ENCODE peak calls at places on chromosomes 2 and 18, in seven cellular contexts. One of them, this sample, is unnamed.

GRCh38 chr2:20371656-20372055 is 21.0 kb upstream of the PUM2 start:
- DNase-seq in EH: peak; percentile 46
- DNase-seq in GM23248: no peak
- DNase-seq in NCI-H1417 treated with DMSO at 0.1 percent for 48 hours: no peak
- DNase-seq in GM06990: no peak
- DNase-seq in CD8-positive, alpha-beta T cell: no peak
- DNase-seq in fibroblast of mammary gland: no peak
- DNase-seq in this sample: no peak

GRCh38 chr18:51654441-51655326 is 457.2 kb upstream of the MEX3C start:
- DNase-seq in EH: no peak
- DNase-seq in GM23248: no peak
- DNase-seq in NCI-H1417 treated with DMSO at 0.1 percent for 48 hours: peak; percentile 77
- DNase-seq in GM06990: peak; percentile 12
- DNase-seq in CD8-positive, alpha-beta T cell: no peak
- DNase-seq in fibroblast of mammary gland: no peak
- DNase-seq in this sample: no peak

GRCh38 chr2:217065695-217066405 is 206.0 kb upstream of the TNP1 start:
- DNase-seq in EH: peak; percentile 97
- DNase-seq in GM23248: peak; percentile 92
- DNase-seq in NCI-H1417 treated with DMSO at 0.1 percent for 48 hours: no peak
- DNase-seq in GM06990: no peak
- DNase-seq in CD8-positive, alpha-beta T cell: no peak
- DNase-seq in fibroblast of mammary gland: peak; percentile 95
- DNase-seq in this sample: peak; percentile 91

GRCh38 chr2:112118148-112118547 is 20.0 kb upstream of the FBLN7 start:
- DNase-seq in EH: no peak
- DNase-seq in GM23248: peak; percentile 15
- DNase-seq in NCI-H1417 treated with DMSO at 0.1 percent for 48 hours: no peak
- DNase-seq in GM06990: no peak
- DNase-seq in CD8-positive, alpha-beta T cell: no peak
- DNase-seq in fibroblast of mammary gland: no peak
- DNase-seq in this sample: no peak

GRCh38 chr2:37669500-37669899 is 1.9 kb downstream of the CDC42EP3 start:
- DNase-seq in EH: peak; percentile 45
- DNase-seq in GM23248: peak; percentile 46
- DNase-seq in NCI-H1417 treated with DMSO at 0.1 percent for 48 hours: no peak
- DNase-seq in GM06990: no peak
- DNase-seq in CD8-positive, alpha-beta T cell: no peak
- DNase-seq in fibroblast of mammary gland: no peak
- DNase-seq in this sample: no peak

GRCh38 chr2:176092270-176093144 is at the start of gene HOXD13:
- DNase-seq in EH: peak; percentile 57
- DNase-seq in GM23248: peak; percentile 79
- DNase-seq in NCI-H1417 treated with DMSO at 0.1 percent for 48 hours: no peak
- DNase-seq in GM06990: no peak
- DNase-seq in CD8-positive, alpha-beta T cell: no peak
- DNase-seq in fibroblast of mammary gland: no peak
- DNase-seq in this sample: no peak

GRCh38 chr2:130365963-130366362 is 10.1 kb downstream of the PTPN18 start:
- DNase-seq in EH: no peak
- DNase-seq in GM23248: no peak
- DNase-seq in NCI-H1417 treated with DMSO at 0.1 percent for 48 hours: no peak
- DNase-seq in GM06990: no peak
- DNase-seq in CD8-positive, alpha-beta T cell: no peak
- DNase-seq in fibroblast of mammary gland: no peak
- DNase-seq in this sample: no peak

GRCh38 chr2:142052220-142052863 is 78.5 kb downstream of the LRP1B start:
- DNase-seq in EH: no peak
- DNase-seq in GM23248: no peak
- DNase-seq in NCI-H1417 treated with DMSO at 0.1 percent for 48 hours: no peak
- DNase-seq in GM06990: no peak
- DNase-seq in CD8-positive, alpha-beta T cell: no peak
- DNase-seq in fibroblast of mammary gland: no peak
- DNase-seq in this sample: no peak

GRCh38 chr2:57181315-57182038 is 865.1 kb upstream of the VRK2 start:
- DNase-seq in EH: peak; percentile 44
- DNase-seq in GM23248: peak; percentile 47
- DNase-seq in NCI-H1417 treated with DMSO at 0.1 percent for 48 hours: no peak
- DNase-seq in GM06990: no peak
- DNase-seq in CD8-positive, alpha-beta T cell: no peak
- DNase-seq in fibroblast of mammary gland: peak; percentile 54
- DNase-seq in this sample: peak; percentile 20

GRCh38 chr18:79601234-79601633 is 78.4 kb upstream of the CTDP1 start:
- DNase-seq in EH: no peak
- DNase-seq in GM23248: no peak
- DNase-seq in NCI-H1417 treated with DMSO at 0.1 percent for 48 hours: no peak
- DNase-seq in GM06990: no peak
- DNase-seq in CD8-positive, alpha-beta T cell: no peak
- DNase-seq in fibroblast of mammary gland: no peak
- DNase-seq in this sample: no peak

GRCh38 chr2:208546860-208547650 is 140.5 kb downstream of the PTH2R start:
- DNase-seq in EH: no peak
- DNase-seq in GM23248: no peak
- DNase-seq in NCI-H1417 treated with DMSO at 0.1 percent for 48 hours: no peak
- DNase-seq in GM06990: no peak
- DNase-seq in CD8-positive, alpha-beta T cell: no peak
- DNase-seq in fibroblast of mammary gland: no peak
- DNase-seq in this sample: no peak

GRCh38 chr2:172489682-172490081 is 62.3 kb downstream of the ITGA6 start:
- DNase-seq in EH: peak; percentile 28
- DNase-seq in GM23248: peak; percentile 50
- DNase-seq in NCI-H1417 treated with DMSO at 0.1 percent for 48 hours: no peak
- DNase-seq in GM06990: no peak
- DNase-seq in CD8-positive, alpha-beta T cell: no peak
- DNase-seq in fibroblast of mammary gland: peak; percentile 6
- DNase-seq in this sample: no peak

GRCh38 chr2:226077031-226077430 is 677.5 kb downstream of the NYAP2 start:
- DNase-seq in EH: peak; percentile 42
- DNase-seq in GM23248: peak; percentile 58
- DNase-seq in NCI-H1417 treated with DMSO at 0.1 percent for 48 hours: no peak
- DNase-seq in GM06990: no peak
- DNase-seq in CD8-positive, alpha-beta T cell: no peak
- DNase-seq in fibroblast of mammary gland: peak; percentile 83
- DNase-seq in this sample: peak; percentile 18

GRCh38 chr2:263774-264492 is at the start of gene SH3YL1:
- DNase-seq in EH: peak; percentile 19
- DNase-seq in GM23248: peak; percentile 56
- DNase-seq in NCI-H1417 treated with DMSO at 0.1 percent for 48 hours: no peak
- DNase-seq in GM06990: peak; percentile 62
- DNase-seq in CD8-positive, alpha-beta T cell: peak; percentile 45
- DNase-seq in fibroblast of mammary gland: no peak
- DNase-seq in this sample: no peak

GRCh38 chr18:48060947-48061346 is 130.5 kb upstream of the SMAD2 start:
- DNase-seq in EH: no peak
- DNase-seq in GM23248: no peak
- DNase-seq in NCI-H1417 treated with DMSO at 0.1 percent for 48 hours: no peak
- DNase-seq in GM06990: no peak
- DNase-seq in CD8-positive, alpha-beta T cell: no peak
- DNase-seq in fibroblast of mammary gland: no peak
- DNase-seq in this sample: no peak

GRCh38 chr2:42055573-42056514 is 8.0 kb downstream of the PKDCC start:
- DNase-seq in EH: no peak
- DNase-seq in GM23248: no peak
- DNase-seq in NCI-H1417 treated with DMSO at 0.1 percent for 48 hours: no peak
- DNase-seq in GM06990: no peak
- DNase-seq in CD8-positive, alpha-beta T cell: no peak
- DNase-seq in fibroblast of mammary gland: no peak
- DNase-seq in this sample: no peak

GRCh38 chr18:62485684-62486083 is 37.1 kb upstream of the ZCCHC2 start:
- DNase-seq in EH: peak; percentile 76
- DNase-seq in GM23248: peak; percentile 90
- DNase-seq in NCI-H1417 treated with DMSO at 0.1 percent for 48 hours: no peak
- DNase-seq in GM06990: no peak
- DNase-seq in CD8-positive, alpha-beta T cell: no peak
- DNase-seq in fibroblast of mammary gland: peak; percentile 74
- DNase-seq in this sample: peak; percentile 80

GRCh38 chr2:16525265-16525887 is 140.3 kb downstream of the CYRIA start:
- DNase-seq in EH: no peak
- DNase-seq in GM23248: no peak
- DNase-seq in NCI-H1417 treated with DMSO at 0.1 percent for 48 hours: no peak
- DNase-seq in GM06990: no peak
- DNase-seq in CD8-positive, alpha-beta T cell: no peak
- DNase-seq in fibroblast of mammary gland: peak; percentile 10
- DNase-seq in this sample: no peak

GRCh38 chr2:222319576-222320440 is 21.0 kb upstream of the PAX3 start:
- DNase-seq in EH: no peak
- DNase-seq in GM23248: peak; percentile 35
- DNase-seq in NCI-H1417 treated with DMSO at 0.1 percent for 48 hours: no peak
- DNase-seq in GM06990: peak; percentile 78
- DNase-seq in CD8-positive, alpha-beta T cell: no peak
- DNase-seq in fibroblast of mammary gland: no peak
- DNase-seq in this sample: no peak

GRCh38 chr2:169664978-169665930 is 29.0 kb downstream of the CFAP210 start:
- DNase-seq in EH: peak; percentile 69
- DNase-seq in GM23248: peak; percentile 24
- DNase-seq in NCI-H1417 treated with DMSO at 0.1 percent for 48 hours: no peak
- DNase-seq in GM06990: no peak
- DNase-seq in CD8-positive, alpha-beta T cell: no peak
- DNase-seq in fibroblast of mammary gland: no peak
- DNase-seq in this sample: no peak

GRCh38 chr2:138633049-138633448 is 131.5 kb downstream of the SPOPL start:
- DNase-seq in EH: no peak
- DNase-seq in GM23248: no peak
- DNase-seq in NCI-H1417 treated with DMSO at 0.1 percent for 48 hours: no peak
- DNase-seq in GM06990: no peak
- DNase-seq in CD8-positive, alpha-beta T cell: no peak
- DNase-seq in fibroblast of mammary gland: no peak
- DNase-seq in this sample: no peak

GRCh38 chr2:240249423-240250149 is 109.1 kb upstream of the OTOS start:
- DNase-seq in EH: no peak
- DNase-seq in GM23248: no peak
- DNase-seq in NCI-H1417 treated with DMSO at 0.1 percent for 48 hours: no peak
- DNase-seq in GM06990: no peak
- DNase-seq in CD8-positive, alpha-beta T cell: no peak
- DNase-seq in fibroblast of mammary gland: no peak
- DNase-seq in this sample: no peak

GRCh38 chr2:157874278-157874825 is 1.8 kb downstream of the ACVR1 start:
- DNase-seq in EH: no peak
- DNase-seq in GM23248: peak; percentile 38
- DNase-seq in NCI-H1417 treated with DMSO at 0.1 percent for 48 hours: no peak
- DNase-seq in GM06990: no peak
- DNase-seq in CD8-positive, alpha-beta T cell: no peak
- DNase-seq in fibroblast of mammary gland: no peak
- DNase-seq in this sample: no peak

GRCh38 chr2:23492941-23493340 is 108.0 kb downstream of the KLHL29 start:
- DNase-seq in EH: no peak
- DNase-seq in GM23248: no peak
- DNase-seq in NCI-H1417 treated with DMSO at 0.1 percent for 48 hours: no peak
- DNase-seq in GM06990: no peak
- DNase-seq in CD8-positive, alpha-beta T cell: no peak
- DNase-seq in fibroblast of mammary gland: peak; percentile 10
- DNase-seq in this sample: no peak

GRCh38 chr2:26757873-26758789 is 6.0 kb upstream of the SLC35F6 start:
- DNase-seq in EH: peak; percentile 100
- DNase-seq in GM23248: peak; percentile 97
- DNase-seq in NCI-H1417 treated with DMSO at 0.1 percent for 48 hours: no peak
- DNase-seq in GM06990: no peak
- DNase-seq in CD8-positive, alpha-beta T cell: no peak
- DNase-seq in fibroblast of mammary gland: peak; percentile 99
- DNase-seq in this sample: peak; percentile 98

GRCh38 chr2:226934546-226935243 is 98.8 kb downstream of the RHBDD1 start:
- DNase-seq in EH: peak; percentile 36
- DNase-seq in GM23248: peak; percentile 42
- DNase-seq in NCI-H1417 treated with DMSO at 0.1 percent for 48 hours: no peak
- DNase-seq in GM06990: no peak
- DNase-seq in CD8-positive, alpha-beta T cell: no peak
- DNase-seq in fibroblast of mammary gland: peak; percentile 12
- DNase-seq in this sample: peak; percentile 45

GRCh38 chr18:9612215-9612830 is 2.0 kb downstream of the PPP4R1 start:
- DNase-seq in EH: peak; percentile 61
- DNase-seq in GM23248: peak; percentile 75
- DNase-seq in NCI-H1417 treated with DMSO at 0.1 percent for 48 hours: peak; percentile 23
- DNase-seq in GM06990: no peak
- DNase-seq in CD8-positive, alpha-beta T cell: peak; percentile 3
- DNase-seq in fibroblast of mammary gland: peak; percentile 58
- DNase-seq in this sample: peak; percentile 57

GRCh38 chr2:127569274-127570065 is 34.0 kb downstream of the MYO7B start:
- DNase-seq in EH: peak; percentile 79
- DNase-seq in GM23248: peak; percentile 95
- DNase-seq in NCI-H1417 treated with DMSO at 0.1 percent for 48 hours: no peak
- DNase-seq in GM06990: no peak
- DNase-seq in CD8-positive, alpha-beta T cell: no peak
- DNase-seq in fibroblast of mammary gland: peak; percentile 91
- DNase-seq in this sample: peak; percentile 75